ENCODE peak calls at places on chromosomes 5 and 9, in nine cellular contexts. S is hypothalamus, X is HCT116, H is GM04503, C is NCI-H187 treated with DMSO at 0.1 percent for 48 hours, R is epithelial cell of prostate, F is RWPE1, T is lower lobe of right lung, E is cardiac muscle cell. M is an unnamed sample.

GRCh38 chr5:135341021-135341666 is 57.9 kb downstream of the MACROH2A1 start:
- DNase-seq in C (no peak), R (no peak), X (no peak), F (no peak), E (no peak), T (no peak), S (no peak), H (no peak), M (no peak)

GRCh38 chr9:135811796-135812195 is 95.5 kb downstream of the CAMSAP1 start:
- DNase-seq in R (no peak), C (no peak), H (no peak), F (no peak), E (no peak), T (no peak), S (no peak), X (no peak), M (no peak)

GRCh38 chr5:179231309-179231708 is 114.0 kb downstream of the ADAMTS2 start:
- DNase-seq in R (no peak), X (no peak), H (no peak), T (no peak), E (no peak), S (no peak), F (no peak), C (no peak), M (no peak)

GRCh38 chr5:157743163-157744054 is at the start of gene LSM11:
- DNase-seq in S (peak), F (peak), C (peak), R (no peak), X (peak), E (peak), T (peak), H (no peak), M (peak)

GRCh38 chr9:124399999-124400940 is 15.0 kb downstream of the PSMB7 start:
- DNase-seq in R (no peak), X (no peak), E (no peak), F (no peak), H (no peak), S (no peak), T (no peak), C (no peak), M (no peak)

GRCh38 chr5:157575096-157575872 is at the start of gene ADAM19:
- DNase-seq in E (peak), H (no peak), F (peak), X (no peak), S (no peak), C (no peak), T (peak), R (no peak), M (no peak)

GRCh38 chr5:159620853-159621540 is 290.7 kb upstream of the IL12B start:
- DNase-seq in H (no peak), S (no peak), E (no peak), F (peak), X (no peak), T (no peak), C (no peak), R (peak), M (no peak)

GRCh38 chr9:130599625-130600024 is 20.2 kb downstream of the FUBP3 start:
- DNase-seq in F (no peak), E (no peak), H (no peak), C (no peak), S (no peak), X (no peak), R (no peak), T (no peak), M (no peak)

GRCh38 chr5:83101514-83101913 is 24.2 kb downstream of the XRCC4 start:
- DNase-seq in C (no peak), R (peak), S (no peak), F (peak), E (peak), H (no peak), T (no peak), X (no peak), M (no peak)

GRCh38 chr9:88809371-88809770 is 181.9 kb upstream of the S1PR3 start:
- DNase-seq in R (no peak), X (no peak), S (no peak), E (no peak), C (no peak), F (no peak), H (no peak), T (no peak), M (no peak)

GRCh38 chr9:126499005-126499910 is 114.5 kb upstream of the LMX1B start:
- DNase-seq in T (peak), R (no peak), E (peak), C (no peak), H (no peak), X (no peak), F (peak), S (no peak), M (no peak)

GRCh38 chr5:20972419-20972925 is 984.5 kb upstream of the CDH18 start:
- DNase-seq in F (peak), R (peak), S (peak), X (no peak), E (peak), H (no peak), C (no peak), T (peak), M (no peak)

GRCh38 chr9:92265159-92265558 is 28.3 kb downstream of the IARS1 start:
- DNase-seq in S (no peak), X (no peak), T (no peak), C (no peak), F (no peak), E (no peak), H (peak), R (no peak), M (no peak)

GRCh38 chr5:55234171-55234700 is 828 bp upstream of the CCNO start:
- DNase-seq in H (no peak), C (no peak), S (no peak), R (no peak), E (peak), T (no peak), X (peak), F (peak), M (peak)

GRCh38 chr5:111066261-111066938 is 5.1 kb upstream of the TSLP start:
- DNase-seq in F (no peak), H (no peak), X (no peak), R (no peak), S (no peak), T (no peak), C (no peak), E (no peak), M (no peak)

GRCh38 chr9:38761999-38762398 is 42.1 kb upstream of the FAM240B start:
- DNase-seq in S (no peak), X (no peak), F (no peak), R (no peak), E (no peak), T (no peak), C (no peak), H (no peak), M (no peak)

GRCh38 chr9:99305124-99305523 is 83.0 kb downstream of the SEC61B start:
- DNase-seq in C (no peak), E (no peak), R (no peak), X (no peak), H (no peak), T (no peak), S (no peak), F (no peak), M (no peak)

GRCh38 chr5:95848701-95849100 is 26.2 kb upstream of the GLRX start:
- DNase-seq in T (no peak), X (no peak), F (no peak), H (no peak), C (no peak), S (no peak), E (no peak), R (no peak), M (no peak)

GRCh38 chr5:43785198-43785597 is 182.2 kb downstream of the NNT start:
- DNase-seq in X (no peak), H (no peak), F (no peak), C (no peak), S (no peak), T (no peak), E (no peak), R (no peak), M (no peak)

GRCh38 chr5:34932947-34933346 is 3.6 kb downstream of the DNAJC21 start:
- DNase-seq in X (no peak), S (no peak), T (no peak), F (no peak), H (no peak), E (no peak), C (no peak), R (no peak), M (no peak)

GRCh38 chr9:131337131-131337848 is 47.8 kb downstream of the PLPP7 start:
- DNase-seq in C (no peak), R (no peak), S (no peak), H (no peak), E (no peak), X (no peak), F (no peak), T (peak), M (no peak)

GRCh38 chr5:176816791-176817272 is 6.5 kb downstream of the UNC5A start:
- DNase-seq in H (no peak), T (no peak), R (no peak), C (no peak), S (no peak), E (peak), X (no peak), F (no peak), M (no peak)

GRCh38 chr5:137114529-137114928 is 384.6 kb downstream of the SPOCK1 start:
- DNase-seq in C (no peak), R (peak), H (peak), T (no peak), E (no peak), S (no peak), F (peak), X (no peak), M (no peak)

GRCh38 chr5:167460449-167461020 is 830.9 kb upstream of the WWC1 start:
- DNase-seq in F (no peak), C (no peak), X (no peak), R (no peak), H (no peak), T (no peak), E (no peak), S (no peak), M (no peak)

GRCh38 chr5:122121782-122122465 is 7.4 kb upstream of the ZNF474 start:
- DNase-seq in T (no peak), C (no peak), F (peak), H (no peak), R (peak), S (no peak), X (no peak), E (no peak), M (no peak)

GRCh38 chr5:4976918-4977317 is 163.2 kb upstream of the ADAMTS16 start:
- DNase-seq in C (no peak), X (no peak), F (no peak), R (no peak), E (no peak), S (no peak), H (no peak), T (no peak), M (no peak)

GRCh38 chr5:56740000-56740399 is 75.3 kb upstream of the MAP3K1 start:
- DNase-seq in F (no peak), S (no peak), R (no peak), X (no peak), T (no peak), E (no peak), H (no peak), C (no peak), M (no peak)

GRCh38 chr5:142545653-142546322 is 140.1 kb downstream of the FGF1 start:
- DNase-seq in R (no peak), H (no peak), X (no peak), S (no peak), C (no peak), E (no peak), T (no peak), F (no peak), M (no peak)

GRCh38 chr5:42858709-42859108 is 47.0 kb upstream of the SELENOP start:
- DNase-seq in E (peak), X (no peak), S (peak), T (no peak), C (no peak), R (no peak), F (no peak), H (no peak), M (no peak)

GRCh38 chr5:127695336-127695735 is 7.9 kb upstream of the CCDC192 start:
- DNase-seq in H (no peak), C (no peak), R (no peak), S (no peak), F (no peak), T (no peak), X (no peak), E (no peak), M (no peak)